ENCODE peak calls at places on chromosomes 12 and 14, in four cellular contexts. N, G, M and A are unnamed samples.

GRCh38 chr12:92593734-92594402 is 108.9 kb upstream of the PLEKHG7 start:
- DNase-seq in G (no peak), M (peak), N (no peak), A (peak)

GRCh38 chr12:123139926-123140674 is 10.8 kb downstream of the PITPNM2 start:
- DNase-seq in N (no peak), M (peak), G (no peak), A (no peak)

GRCh38 chr12:71125515-71125914 is 32.3 kb downstream of the TSPAN8 start:
- DNase-seq in N (no peak), M (no peak), G (no peak), A (no peak)

GRCh38 chr12:12502813-12503146 is 59.9 kb downstream of the DUSP16 start:
- DNase-seq in M (no peak), N (no peak), G (no peak), A (no peak)

GRCh38 chr14:38721822-38722431 is 381.1 kb downstream of the SEC23A start:
- DNase-seq in G (peak), M (peak), N (peak), A (no peak)

GRCh38 chr12:47935196-47935595 is 28.2 kb upstream of the TMEM106C start:
- DNase-seq in N (no peak), M (peak), G (peak), A (no peak)

GRCh38 chr14:34052658-34053014 is 101.8 kb upstream of the EGLN3 start:
- DNase-seq in G (no peak), M (no peak), N (no peak), A (no peak)

GRCh38 chr12:22321620-22322019 is 12.9 kb downstream of the ST8SIA1 start:
- DNase-seq in N (no peak), G (no peak), M (no peak), A (no peak)

GRCh38 chr12:132006056-132006680 is 56.4 kb downstream of the EP400 start:
- DNase-seq in G (no peak), M (peak), N (no peak), A (no peak)

GRCh38 chr12:118760623-118761022 is 220.7 kb upstream of the SRRM4 start:
- DNase-seq in N (no peak), M (no peak), G (no peak), A (no peak)

GRCh38 chr12:12779529-12779928 is 5.9 kb upstream of the APOLD1 start:
- DNase-seq in G (no peak), M (no peak), N (peak), A (no peak)

GRCh38 chr14:104968153-104968527 is 10.0 kb downstream of the AHNAK2 start:
- DNase-seq in M (peak), G (peak), N (no peak), A (no peak)

GRCh38 chr14:67510836-67511235 is 22.3 kb upstream of the PLEKHH1 start:
- DNase-seq in N (no peak), G (no peak), M (no peak), A (no peak)

GRCh38 chr12:64142784-64143183 is 79.3 kb downstream of the KICS2 start:
- DNase-seq in N (no peak), G (no peak), M (no peak), A (no peak)

GRCh38 chr14:39097159-39097558 is 5.9 kb downstream of the SEC23A start:
- DNase-seq in N (no peak), G (no peak), M (no peak), A (no peak)

GRCh38 chr14:61438860-61439765 is 117.7 kb downstream of the PRKCH start:
- DNase-seq in G (no peak), N (no peak), M (peak), A (no peak)

GRCh38 chr14:76827696-76828301 is 1.6 kb downstream of the LRRC74A start:
- DNase-seq in M (no peak), N (no peak), G (peak), A (peak)

GRCh38 chr12:30939234-30939633 is 12.7 kb downstream of the TSPAN11 start:
- DNase-seq in M (no peak), N (no peak), G (no peak), A (no peak)